ENCODE peak calls at places on chromosomes 2 and 18, in seven cellular contexts. A, N, M, E, V, C and S are unnamed samples.

GRCh38 chr2:166091439-166091838 is 36.4 kb downstream of the SCN1A start:
- DNase-seq in A (no peak), E (no peak), C (no peak), N (no peak), V (no peak), M (no peak), S (no peak)

GRCh38 chr2:185990861-185991525 is 252.4 kb downstream of the FSIP2 start:
- DNase-seq in C (no peak), V (no peak), A (no peak), N (no peak), E (no peak), M (no peak), S (no peak)

GRCh38 chr2:17816396-17817245 is at the start of gene MSGN1:
- DNase-seq in C (no peak), N (no peak), M (no peak), E (no peak), V (no peak), A (no peak), S (no peak)

GRCh38 chr18:42765225-42765624 is 350.3 kb downstream of the RIT2 start:
- DNase-seq in V (no peak), A (no peak), M (no peak), C (no peak), N (no peak), E (no peak), S (no peak)

GRCh38 chr2:99662761-99663341 is 173.0 kb upstream of the REV1 start:
- DNase-seq in M (no peak), A (no peak), N (no peak), E (no peak), C (peak), V (no peak), S (no peak)

GRCh38 chr2:185188656-185189055 is 549.9 kb upstream of the FSIP2 start:
- DNase-seq in A (no peak), N (no peak), V (no peak), M (no peak), C (no peak), E (no peak), S (no peak)

GRCh38 chr18:46678785-46679404 is 21.9 kb upstream of the LOXHD1 start:
- DNase-seq in C (no peak), A (no peak), N (no peak), V (no peak), E (no peak), M (no peak), S (no peak)

GRCh38 chr2:189285351-189285750 is 105.8 kb upstream of the COL5A2 start:
- DNase-seq in M (no peak), V (no peak), N (no peak), E (no peak), C (no peak), A (no peak), S (no peak)

GRCh38 chr18:3966246-3966984 is 488.7 kb downstream of the DLGAP1 start:
- DNase-seq in A (no peak), N (no peak), V (no peak), C (no peak), M (peak), E (no peak), S (no peak)

GRCh38 chr2:84613082-84613481 is 96.8 kb downstream of the DNAH6 start:
- DNase-seq in E (no peak), N (no peak), C (no peak), M (no peak), V (no peak), A (no peak), S (no peak)

GRCh38 chr18:37314534-37314933 is 251.1 kb downstream of the CELF4 start:
- DNase-seq in A (no peak), V (no peak), C (no peak), M (no peak), E (no peak), N (no peak), S (no peak)

GRCh38 chr2:171824086-171824485 is 70.0 kb downstream of the SLC25A12 start:
- DNase-seq in A (no peak), M (no peak), C (no peak), V (no peak), E (no peak), N (no peak), S (no peak)

GRCh38 chr2:191050640-191050987 is 36.6 kb upstream of the STAT1 start:
- DNase-seq in M (peak), E (no peak), A (no peak), V (no peak), N (no peak), C (no peak), S (no peak)

GRCh38 chr2:75605770-75606535 is 40.6 kb upstream of the MRPL19 start:
- DNase-seq in E (no peak), M (peak), C (no peak), N (no peak), A (no peak), V (no peak), S (no peak)

GRCh38 chr2:231455222-231455621 is 9.1 kb downstream of the NCL start:
- DNase-seq in M (no peak), N (no peak), C (no peak), A (no peak), V (no peak), E (no peak), S (no peak)

GRCh38 chr2:132757676-132758075 is 87.7 kb upstream of the LYPD1 start:
- DNase-seq in V (no peak), E (no peak), N (no peak), C (no peak), M (no peak), A (no peak), S (no peak)

GRCh38 chr2:188369365-188369764 is 77.7 kb downstream of the GULP1 start:
- DNase-seq in A (no peak), M (peak), V (no peak), N (no peak), E (peak), C (no peak), S (no peak)

DNA sequence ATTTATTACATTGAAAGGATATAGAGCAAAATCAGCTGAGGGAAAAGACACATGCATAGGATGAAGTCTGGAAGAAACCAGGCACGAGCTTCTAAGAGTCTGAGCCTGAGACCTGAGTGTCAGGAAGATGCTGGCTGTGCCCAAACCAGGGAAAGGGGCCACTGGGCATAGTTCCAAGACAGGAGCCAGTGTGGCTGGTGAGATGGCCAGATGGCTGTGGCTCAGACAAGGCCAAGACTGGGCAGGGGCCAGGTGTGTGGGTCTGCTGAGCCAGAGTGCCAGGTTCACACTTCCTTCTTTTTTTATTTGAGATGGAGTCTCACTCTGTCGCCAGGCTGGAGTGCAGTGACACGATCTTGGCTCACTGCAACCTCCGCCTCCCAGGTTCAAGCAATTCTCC is 95.5 kb upstream of the ATG16L1 start:
- DNase-seq in E (no peak), C (no peak), N (no peak), M (no peak), V (no peak), A (no peak), S (no peak)
- TF ChIP-seq CTCF in E (no peak), C (no peak), N (no peak), M (no peak), V (no peak), A (no peak), S (no peak)

DNA sequence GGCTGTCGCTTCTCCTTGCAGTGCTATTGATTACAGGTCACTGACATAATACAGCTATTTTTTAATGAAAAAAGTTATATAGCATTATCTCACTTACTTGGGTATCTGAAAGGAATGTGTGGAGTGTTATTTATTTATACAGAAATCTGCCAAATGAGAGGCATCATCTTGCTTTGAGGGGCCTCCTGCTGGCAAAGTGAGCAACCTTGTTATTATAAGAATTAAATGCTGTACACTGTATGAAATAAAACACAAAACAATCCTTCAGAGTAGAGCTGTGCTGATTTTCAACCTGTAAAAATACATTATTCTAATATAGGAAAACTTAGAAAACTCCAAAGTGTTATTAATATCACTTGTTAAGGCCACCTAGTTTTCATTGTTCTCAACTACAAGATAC is 20.9 kb downstream of the ERBB4 start:
- DNase-seq in E (no peak), V (no peak), N (no peak), C (no peak), M (no peak), A (no peak), S (no peak)
- TF ChIP-seq CTCF in E (no peak), V (no peak), N (no peak), C (no peak), M (no peak), A (no peak), S (no peak)

GRCh38 chr2:74454654-74455511 is at the start of gene INO80B:
- DNase-seq in N (peak), A (peak), M (peak), C (peak), E (peak), V (peak), S (peak)
- TF ChIP-seq CTCF in N (no peak), A (no peak), M (no peak), C (peak), E (peak), V (no peak), S (no peak)

GRCh38 chr2:102522890-102523289 is 49.9 kb downstream of the SLC9A4 start:
- DNase-seq in M (no peak), V (no peak), N (no peak), A (no peak), E (no peak), C (no peak), S (no peak)

GRCh38 chr2:102522169-102522568 is 49.1 kb downstream of the SLC9A4 start:
- DNase-seq in N (no peak), M (no peak), C (no peak), E (no peak), V (no peak), A (no peak), S (no peak)

GRCh38 chr2:102523647-102524046 is 50.6 kb downstream of the SLC9A4 start:
- DNase-seq in V (no peak), E (no peak), N (no peak), M (no peak), A (no peak), C (no peak), S (no peak)

GRCh38 chr2:102527086-102527485 is 54.1 kb downstream of the SLC9A4 start:
- DNase-seq in M (no peak), N (no peak), V (no peak), C (no peak), A (no peak), E (no peak), S (no peak)
- TF ChIP-seq CTCF in M (no peak), N (no peak), V (no peak), C (no peak), A (no peak), E (no peak), S (no peak)